ENCODE peak calls at places on chromosomes 1 and 21, in four cellular contexts. R, U, Y and S are unnamed samples.
A peak's percentile ranks its signal among the peaks of the same experiment; 100 is the strongest.

GRCh38 chr1:37123266-37123665 is 89.0 kb upstream of the GRIK3 start:
- DNase-seq in R (no peak), Y (no peak), U (no peak), S (peak; percentile 19)

GRCh38 chr1:155835548-155835947 is 21.5 kb downstream of the GON4L start:
- DNase-seq in Y (no peak), R (no peak), U (no peak), S (no peak)

GRCh38 chr1:1543706-1544099 is 3.3 kb upstream of the TMEM240 start:
- DNase-seq in U (no peak), R (no peak), Y (no peak), S (no peak)

GRCh38 chr1:30353637-30354036 is 369.7 kb downstream of the MATN1 start:
- DNase-seq in R (no peak), Y (no peak), U (no peak), S (peak; percentile 46)

GRCh38 chr1:94935059-94935458 is 8.1 kb upstream of the CNN3 start:
- DNase-seq in R (no peak), U (no peak), Y (no peak), S (no peak)

GRCh38 chr1:59738152-59738551 is 76.6 kb upstream of the HOOK1 start:
- DNase-seq in U (no peak), R (no peak), Y (peak; percentile 18), S (no peak)

GRCh38 chr1:180533571-180533987 is 25.2 kb upstream of the OVAAL start:
- DNase-seq in U (peak; percentile 76), Y (peak; percentile 53), R (peak; percentile 86), S (peak; percentile 84)

GRCh38 chr1:79988401-79988800 is 981.9 kb upstream of the ADGRL4 start:
- DNase-seq in Y (no peak), R (no peak), U (no peak), S (no peak)

GRCh38 chr1:194570449-194570848 is 1384.0 kb upstream of the B3GALT2 start:
- DNase-seq in R (no peak), U (no peak), Y (no peak), S (no peak)

GRCh38 chr1:244614113-244614836 is 38.7 kb upstream of the DESI2 start:
- DNase-seq in R (no peak), U (no peak), Y (no peak), S (no peak)

GRCh38 chr1:106926748-106927582 is 129.5 kb upstream of the PRMT6 start:
- DNase-seq in R (no peak), U (no peak), Y (no peak), S (no peak)

GRCh38 chr1:35539073-35539823 is 18.0 kb downstream of the KIAA0319L start:
- DNase-seq in Y (no peak), U (no peak), R (no peak), S (no peak)

GRCh38 chr1:4924356-4924755 is 269.9 kb downstream of the AJAP1 start:
- DNase-seq in U (no peak), R (no peak), Y (no peak), S (no peak)

GRCh38 chr1:230578621-230579020 is 63.7 kb upstream of the COG2 start:
- DNase-seq in Y (no peak), R (no peak), U (no peak), S (no peak)

GRCh38 chr1:42319128-42319851 is 15.7 kb downstream of the FOXJ3 start:
- DNase-seq in R (no peak), Y (no peak), U (no peak), S (no peak)

GRCh38 chr1:181497870-181498269 is 14.6 kb downstream of the CACNA1E start:
- DNase-seq in R (peak; percentile 19), Y (no peak), U (no peak), S (no peak)

GRCh38 chr1:244796719-244797406 is 38.6 kb upstream of the COX20 start:
- DNase-seq in U (peak; percentile 66), Y (peak; percentile 51), R (peak; percentile 62), S (peak; percentile 70)

GRCh38 chr1:2785631-2786328 is 15.7 kb downstream of the TTC34 start:
- DNase-seq in Y (no peak), U (no peak), R (no peak), S (no peak)

GRCh38 chr1:11924334-11925195 is 1.7 kb downstream of the KIAA2013 start:
- DNase-seq in Y (no peak), R (no peak), U (no peak), S (no peak)

GRCh38 chr1:171683826-171684225 is 31.3 kb upstream of the MYOC start:
- DNase-seq in U (no peak), R (no peak), Y (no peak), S (no peak)

GRCh38 chr1:38173157-38173831 is 126.7 kb upstream of the POU3F1 start:
- DNase-seq in Y (no peak), R (no peak), U (no peak), S (no peak)

GRCh38 chr1:160778976-160779375 is 17.0 kb upstream of the LY9 start:
- DNase-seq in U (no peak), Y (no peak), R (no peak), S (no peak)

GRCh38 chr1:44786138-44786840 is 1.7 kb downstream of the BEST4 start:
- DNase-seq in U (peak; percentile 88), Y (peak; percentile 60), R (peak; percentile 78), S (peak; percentile 79)

GRCh38 chr1:228372183-228373003 is 34.2 kb downstream of the TRIM11 start:
- DNase-seq in Y (no peak), U (no peak), R (peak; percentile 75), S (no peak)

GRCh38 chr1:223010552-223011229 is 132.4 kb downstream of the TLR5 start:
- DNase-seq in Y (peak; percentile 87), U (no peak), R (no peak), S (no peak)

GRCh38 chr21:45820171-45821091 is 161.1 kb upstream of the COL6A1 start:
- DNase-seq in R (peak; percentile 96), Y (peak; percentile 78), U (peak; percentile 89), S (peak; percentile 94)

GRCh38 chr1:207858271-207858670 is 52.7 kb downstream of the CD34 start:
- DNase-seq in U (no peak), R (no peak), Y (no peak), S (no peak)

GRCh38 chr1:26351591-26352337 is 2.2 kb downstream of the CRYBG2 start:
- DNase-seq in U (no peak), Y (peak; percentile 97), R (peak; percentile 54), S (no peak)

GRCh38 chr1:22326372-22326915 is 125.2 kb upstream of the ZBTB40 start:
- DNase-seq in U (no peak), R (no peak), Y (no peak), S (no peak)

GRCh38 chr1:116435806-116436486 is 62.9 kb downstream of the ATP1A1 start:
- DNase-seq in U (no peak), Y (no peak), R (no peak), S (no peak)

GRCh38 chr1:62299426-62300200 is 19.6 kb downstream of the KANK4 start:
- DNase-seq in R (no peak), U (no peak), Y (peak; percentile 69), S (no peak)

GRCh38 chr1:209354111-209354839 is 229.2 kb upstream of the CAMK1G start:
- DNase-seq in Y (peak; percentile 59), R (peak; percentile 73), U (peak; percentile 83), S (peak; percentile 83)

GRCh38 chr1:70090875-70091274 is 114.5 kb downstream of the LRRC40 start:
- DNase-seq in U (no peak), R (no peak), Y (no peak), S (no peak)

GRCh38 chr1:91700332-91700731 is 185.6 kb downstream of the TGFBR3 start:
- DNase-seq in Y (no peak), R (no peak), U (no peak), S (no peak)

GRCh38 chr1:91699339-91699970 is 186.5 kb downstream of the TGFBR3 start:
- DNase-seq in R (no peak), U (no peak), Y (no peak), S (no peak)

GRCh38 chr1:91697322-91698260 is 188.4 kb downstream of the TGFBR3 start:
- DNase-seq in U (no peak), R (no peak), Y (no peak), S (no peak)

GRCh38 chr1:91701494-91701869 is 184.5 kb downstream of the TGFBR3 start:
- DNase-seq in R (no peak), U (no peak), Y (no peak), S (no peak)

GRCh38 chr1:91700771-91701493 is 185.0 kb downstream of the TGFBR3 start:
- DNase-seq in R (no peak), Y (no peak), U (no peak), S (no peak)
- TF ChIP-seq SP1 in R (no peak), Y (no peak), U (no peak), S (no peak)

DNA sequence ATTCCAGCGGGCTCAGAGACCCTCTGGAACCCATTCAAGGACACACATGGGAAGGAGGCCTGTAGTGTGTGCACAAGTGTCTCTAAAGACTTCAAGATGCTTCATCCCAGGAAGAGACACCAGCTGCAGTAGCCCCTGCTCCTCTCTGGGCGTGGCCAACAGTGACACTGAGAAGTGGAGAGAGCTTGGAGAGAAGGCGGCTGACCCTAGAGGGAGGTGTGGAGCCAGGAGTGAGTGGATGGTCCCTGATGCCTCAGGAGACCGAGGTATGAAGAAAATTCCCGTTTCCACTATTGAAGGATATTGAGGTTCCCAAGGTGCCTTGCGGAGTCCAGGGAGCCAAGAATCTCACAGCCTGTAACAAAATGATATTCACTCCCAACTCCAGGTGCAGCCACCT is 14.9 kb upstream of the TNNI1 start:
- DNase-seq in Y (peak; percentile 36), R (no peak), U (peak; percentile 72), S (peak; percentile 63)
- TF ChIP-seq ELF4 in Y (no peak), R (no peak), U (no peak), S (no peak)

GRCh38 chr1:8963940-8964339 is 18.3 kb downstream of the CA6 start:
- DNase-seq in R (no peak), Y (no peak), U (no peak), S (no peak)

GRCh38 chr1:8966606-8967005 is 20.9 kb downstream of the CA6 start:
- DNase-seq in R (no peak), Y (no peak), U (no peak), S (no peak)

GRCh38 chr1:8965121-8965820 is 19.6 kb downstream of the CA6 start:
- DNase-seq in U (no peak), R (no peak), Y (no peak), S (no peak)

DNA sequence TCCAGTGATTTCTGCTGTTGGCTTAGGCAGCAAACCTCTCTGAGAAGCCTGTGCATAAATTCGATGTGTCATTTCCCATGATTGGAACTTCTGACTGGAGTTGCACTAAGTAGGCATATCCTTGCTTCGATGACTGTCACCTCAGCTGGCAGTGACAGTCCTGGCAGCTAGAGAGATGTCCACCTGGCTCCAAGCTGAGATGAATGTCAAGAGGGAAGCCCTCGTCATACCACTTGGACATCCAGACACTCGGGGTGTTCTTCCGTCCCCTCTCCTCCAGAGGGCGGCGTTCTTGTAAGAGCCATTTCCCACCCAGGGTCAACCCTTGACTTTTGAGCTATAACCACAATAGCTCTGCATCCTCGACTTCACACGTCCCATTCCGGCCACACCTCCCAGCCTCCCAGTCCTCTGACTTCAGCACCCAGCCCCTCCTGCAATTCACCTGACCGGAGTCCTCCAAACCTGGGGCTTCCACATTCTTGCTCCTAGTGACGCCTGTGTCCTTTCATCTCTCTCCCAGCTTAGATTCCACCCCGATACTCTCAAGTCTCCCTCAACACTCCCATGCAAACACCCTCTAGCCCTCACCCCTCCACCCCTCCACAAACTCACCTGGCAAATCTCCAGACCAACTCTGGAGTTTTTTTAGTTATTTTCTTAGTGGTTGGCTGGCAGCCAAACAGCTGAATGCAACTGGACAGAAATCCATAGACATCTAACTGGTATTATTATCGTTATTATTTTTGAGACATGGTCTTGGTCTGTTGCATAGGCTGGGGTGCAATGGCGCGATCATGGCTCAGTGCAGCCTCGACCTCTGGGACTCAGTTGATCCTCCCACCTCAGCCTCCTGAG is 17.4 kb downstream of the CA6 start:
- DNase-seq in U (peak; percentile 80), R (peak; percentile 76), Y (peak; percentile 71), S (peak; percentile 76)
- TF ChIP-seq SP1 in U (no peak), R (no peak), Y (no peak), S (no peak)

GRCh38 chr21:42411197-42411869 is 7.6 kb downstream of the UBASH3A start:
- DNase-seq in Y (peak; percentile 32), R (peak; percentile 62), U (peak; percentile 47), S (peak; percentile 55)
- TF ChIP-seq ELF4 in Y (no peak), R (no peak), U (no peak), S (no peak)

GRCh38 chr1:25148673-25149300 is 83.5 kb downstream of the SYF2 start:
- DNase-seq in R (no peak), Y (peak; percentile 27), U (no peak), S (no peak)
- TF ChIP-seq SP1 in R (no peak), Y (no peak), U (no peak), S (no peak)